ENCODE peak calls at places on chromosomes 12 and 14, in nine cellular contexts. S is GM23338; U is dermis blood vessel endothelial cell; R is NCI-H1105; V is neural progenitor cell; G is SW480; Y is activated T-cell treated with anti-CD3 and anti-CD28 coated beads, Interleukin-2, amount 50 U/mL, for 1 hour; B is myocyte; J is CD4-positive, alpha-beta memory T cell. C is an unnamed sample.

GRCh38 chr14:21647380-21647779 is 6.3 kb upstream of the OR4E2 start:
- DNase-seq in G (no peak), R (no peak), S (no peak), B (no peak), J (no peak), Y (no peak), V (no peak), U (no peak), C (no peak)

GRCh38 chr14:69519253-69519661 is 34.7 kb downstream of the PLEKHD1 start:
- DNase-seq in V (no peak), Y (no peak), G (peak; percentile 20), R (no peak), B (no peak), J (no peak), U (no peak), S (no peak), C (no peak)

GRCh38 chr12:63308701-63309100 is 157.7 kb upstream of the AVPR1A start:
- DNase-seq in V (no peak), S (no peak), U (no peak), B (no peak), G (no peak), R (no peak), J (no peak), Y (no peak), C (no peak)

GRCh38 chr12:93108958-93109357 is 179.9 kb upstream of the EEA1 start:
- DNase-seq in Y (no peak), G (no peak), J (no peak), U (peak; percentile 57), R (no peak), B (no peak), V (no peak), S (no peak), C (no peak)

GRCh38 chr12:116217045-116217444 is 60.4 kb downstream of the MED13L start:
- DNase-seq in U (no peak), J (no peak), R (no peak), S (no peak), V (no peak), G (no peak), Y (no peak), B (no peak), C (no peak)

GRCh38 chr12:97912943-97913342 is 450.3 kb downstream of the RMST start:
- DNase-seq in Y (no peak), J (no peak), U (no peak), G (no peak), S (no peak), R (no peak), V (no peak), B (no peak), C (no peak)

GRCh38 chr14:56135001-56135400 is 16.8 kb downstream of the PELI2 start:
- DNase-seq in U (no peak), Y (no peak), G (no peak), V (no peak), S (no peak), B (no peak), R (no peak), J (no peak), C (no peak)

GRCh38 chr14:65321370-65321875 is 91.1 kb upstream of the FUT8 start:
- DNase-seq in V (no peak), U (no peak), R (no peak), B (peak; percentile 15), J (no peak), Y (no peak), S (no peak), G (no peak), C (no peak)

GRCh38 chr12:115817399-115817798 is 460.1 kb downstream of the MED13L start:
- DNase-seq in R (no peak), G (no peak), V (no peak), S (no peak), J (no peak), Y (no peak), U (no peak), B (no peak), C (no peak)

GRCh38 chr12:68565391-68565903 is 45.3 kb upstream of the RAP1B start:
- DNase-seq in J (no peak), G (peak; percentile 28), Y (no peak), V (no peak), U (peak; percentile 78), S (no peak), B (peak; percentile 63), R (no peak), C (no peak)

GRCh38 chr12:87802721-87803011 is 226.5 kb downstream of the C12orf50 start:
- DNase-seq in G (no peak), V (no peak), U (no peak), J (no peak), S (no peak), R (no peak), Y (no peak), B (no peak), C (no peak)

GRCh38 chr14:70744631-70745030 is 64.7 kb downstream of the MAP3K9 start:
- DNase-seq in U (no peak), J (no peak), R (no peak), S (no peak), Y (no peak), B (no peak), V (peak; percentile 30), G (no peak), C (no peak)

GRCh38 chr12:26434299-26434915 is 239.0 kb downstream of the SSPN start:
- DNase-seq in B (peak; percentile 65), V (peak; percentile 71), Y (no peak), S (peak; percentile 79), G (peak; percentile 93), J (no peak), U (peak; percentile 79), R (peak; percentile 53), C (peak; percentile 20)

GRCh38 chr12:95919110-95919509 is 23.3 kb downstream of the CCDC38 start:
- DNase-seq in V (no peak), S (no peak), G (no peak), Y (no peak), U (no peak), B (no peak), R (no peak), J (no peak), C (no peak)

GRCh38 chr14:37081220-37081619 is 91.2 kb downstream of the SLC25A21 start:
- DNase-seq in Y (no peak), G (no peak), R (no peak), J (no peak), S (no peak), B (no peak), U (no peak), V (no peak), C (no peak)

GRCh38 chr12:96908170-96908675 is 1.2 kb downstream of the NEDD1 start:
- DNase-seq in Y (no peak), R (no peak), J (no peak), B (no peak), G (peak; percentile 18), U (no peak), V (no peak), S (no peak), C (peak; percentile 65)

GRCh38 chr12:124668602-124669001 is 101.2 kb upstream of the NCOR2 start:
- DNase-seq in G (no peak), Y (no peak), R (no peak), S (no peak), J (no peak), U (no peak), V (no peak), B (peak; percentile 58), C (no peak)

GRCh38 chr14:106185837-106186233 is 659.5 kb downstream of the TMEM121 start:
- DNase-seq in G (no peak), R (no peak), U (no peak), B (no peak), S (no peak), J (peak; percentile 77), V (no peak), Y (peak; percentile 78), C (no peak)

GRCh38 chr12:131351319-131352028 is 359.4 kb upstream of the SFSWAP start:
- DNase-seq in U (no peak), B (no peak), Y (no peak), J (no peak), G (peak; percentile 50), S (no peak), R (no peak), V (no peak), C (no peak)

GRCh38 chr12:69130064-69130463 is 109.3 kb upstream of the CPSF6 start:
- DNase-seq in S (no peak), B (no peak), G (no peak), V (no peak), Y (no peak), U (peak; percentile 7), R (no peak), J (no peak), C (no peak)

GRCh38 chr12:124856132-124856841 is 7.4 kb downstream of the SCARB1 start:
- DNase-seq in Y (no peak), B (peak; percentile 50), V (no peak), J (no peak), S (peak; percentile 37), R (no peak), G (no peak), U (no peak), C (no peak)

GRCh38 chr12:6321905-6322304 is 11.4 kb downstream of the PLEKHG6 start:
- DNase-seq in R (no peak), U (peak; percentile 40), G (no peak), V (no peak), J (no peak), B (no peak), S (no peak), Y (no peak), C (no peak)

GRCh38 chr12:103639983-103640382 is 52.9 kb downstream of the STAB2 start:
- DNase-seq in B (no peak), J (no peak), R (no peak), G (no peak), Y (no peak), V (no peak), S (no peak), U (no peak), C (no peak)

GRCh38 chr14:60116181-60116580 is 24.5 kb downstream of the PCNX4 start:
- DNase-seq in S (no peak), V (no peak), Y (no peak), R (no peak), U (no peak), B (no peak), G (no peak), J (no peak), C (no peak)

GRCh38 chr12:64007853-64008252 is 163.4 kb downstream of the SRGAP1 start:
- DNase-seq in U (no peak), J (no peak), Y (no peak), R (no peak), V (no peak), G (no peak), B (no peak), S (no peak), C (no peak)

GRCh38 chr12:113235976-113236375 is 14.7 kb downstream of the TPCN1 start:
- DNase-seq in S (no peak), G (no peak), Y (no peak), R (no peak), U (no peak), J (no peak), V (no peak), B (no peak), C (no peak)

GRCh38 chr12:121806556-121807308 is 2.9 kb downstream of the SETD1B start:
- DNase-seq in G (no peak), J (no peak), U (no peak), R (no peak), S (no peak), V (peak; percentile 34), B (peak; percentile 27), Y (no peak), C (no peak)

GRCh38 chr14:35617500-35617899 is 83.5 kb downstream of the INSM2 start:
- DNase-seq in B (no peak), S (no peak), U (no peak), G (no peak), Y (no peak), V (no peak), R (no peak), J (no peak), C (no peak)

GRCh38 chr12:29350080-29350479 is 30.9 kb downstream of the ERGIC2 start:
- DNase-seq in U (peak; percentile 21), S (no peak), G (peak; percentile 4), R (peak; percentile 56), V (no peak), J (no peak), Y (no peak), B (peak; percentile 16), C (no peak)

GRCh38 chr12:6430124-6430989 is 14.4 kb upstream of the CD27 start:
- DNase-seq in J (no peak), Y (no peak), S (no peak), B (peak; percentile 95), G (peak; percentile 96), U (peak; percentile 95), R (no peak), V (no peak), C (no peak)

GRCh38 chr14:75519826-75520692 is 2.2 kb upstream of the BATF start:
- DNase-seq in G (no peak), V (no peak), S (no peak), Y (no peak), R (no peak), B (peak; percentile 11), U (no peak), J (no peak), C (no peak)

C was measured in GM13977.